ENCODE peak calls at places on chromosomes 13 and 19, in nine cellular contexts. A is activated CD8-positive, alpha-beta memory T cell treated with anti-CD3 and anti-CD28 coated beads, Interleukin-2, amount 10 ng/mL, durations not matched to agents 7 days and 5 days; O is posterior cingulate gyrus; P is naive thymus-derived CD8-positive, alpha-beta T cell; V is stimulated activated CD4-positive, alpha-beta T cell treated with anti-CD3 and anti-CD28 coated beads, TNF-alpha, amount 100 ng/mL, for 24 hours; Z is PC-3; Q is transverse colon; C is adrenal gland; R is NCI-H2227 treated with DMSO at 0.1 percent for 48 hours. K is an unnamed sample.

GRCh38 chr19:12733369-12733896 is 1.1 kb downstream of the TRIR start:
- DNase-seq in A (peak), O (no peak), P (peak), V (peak), Z (peak), Q (no peak), C (no peak), R (no peak), K (no peak)

GRCh38 chr19:18292460-18292809 is 11.0 kb upstream of the JUND start:
- DNase-seq in A (no peak), O (no peak), P (peak), V (no peak), Z (no peak), Q (no peak), C (no peak), R (peak), K (no peak)

GRCh38 chr19:39139305-39140194 is 14.0 kb downstream of the PAK4 start:
- DNase-seq in A (no peak), O (no peak), P (no peak), V (no peak), Z (no peak), Q (no peak), C (no peak), R (no peak), K (no peak)

GRCh38 chr13:68023838-68024581 is 793.9 kb upstream of the PCDH9 start:
- DNase-seq in A (no peak), O (no peak), P (no peak), V (no peak), Z (no peak), Q (peak), C (no peak), R (no peak), K (no peak)

GRCh38 chr13:99125335-99125915 is 75.2 kb upstream of the UBAC2 start:
- DNase-seq in A (no peak), O (no peak), P (no peak), V (no peak), Z (no peak), Q (no peak), C (no peak), R (no peak), K (no peak)

GRCh38 chr19:56308792-56309191 is 5.8 kb downstream of the ZSCAN5A start:
- DNase-seq in A (no peak), O (no peak), P (no peak), V (no peak), Z (no peak), Q (no peak), C (no peak), R (no peak), K (no peak)

GRCh38 chr19:4638828-4639530 is at the start of gene TNFAIP8L1:
- DNase-seq in A (peak), O (peak), P (peak), V (peak), Z (peak), Q (peak), C (peak), R (peak), K (no peak)

GRCh38 chr13:102089177-102089576 is 312.7 kb downstream of the FGF14 start:
- DNase-seq in A (no peak), O (no peak), P (no peak), V (no peak), Z (peak), Q (no peak), C (no peak), R (peak), K (no peak)

GRCh38 chr19:4909172-4909896 is at the start of gene UHRF1:
- DNase-seq in A (peak), O (no peak), P (no peak), V (peak), Z (peak), Q (peak), C (no peak), R (peak), K (no peak)

GRCh38 chr13:111411186-111411858 is 90.9 kb downstream of the TEX29 start:
- DNase-seq in A (no peak), O (peak), P (no peak), V (no peak), Z (no peak), Q (no peak), C (no peak), R (peak), K (no peak)

GRCh38 chr13:25180450-25180794 is 8.3 kb upstream of the AMER2 start:
- DNase-seq in A (no peak), O (no peak), P (no peak), V (no peak), Z (no peak), Q (no peak), C (no peak), R (no peak), K (no peak)